ENCODE peak calls at places on chromosomes 6 and 20, in seven cellular contexts. A, Y, V, I, R, Z and L are unnamed samples.

GRCh38 chr6:36224918-36225461 is 28.4 kb downstream of the BRPF3 start:
- DNase-seq in Y (no peak), Z (no peak), A (no peak), R (peak), I (no peak), V (no peak), L (no peak)

GRCh38 chr6:46638650-46639049 is 14.0 kb downstream of the CYP39A1 start:
- DNase-seq in R (peak), V (no peak), Y (no peak), Z (no peak), A (no peak), I (no peak), L (no peak)

GRCh38 chr6:147132889-147133288 is 71.3 kb upstream of the STXBP5 start:
- DNase-seq in V (no peak), Z (no peak), R (peak), I (peak), Y (no peak), A (no peak), L (no peak)

GRCh38 chr20:41245086-41245707 is 72.3 kb downstream of the ZHX3 start:
- DNase-seq in R (no peak), Z (no peak), Y (peak), A (no peak), V (no peak), I (peak), L (no peak)

GRCh38 chr6:90885611-90886056 is 298.8 kb upstream of the MAP3K7 start:
- DNase-seq in Z (no peak), A (no peak), Y (no peak), R (peak), I (peak), V (no peak), L (no peak)

GRCh38 chr20:49630396-49630951 is 62.5 kb upstream of the PTGIS start:
- DNase-seq in Z (no peak), V (no peak), R (no peak), A (no peak), Y (no peak), I (no peak), L (no peak)

GRCh38 chr6:144757299-144757698 is 472.2 kb downstream of the UTRN start:
- DNase-seq in Z (no peak), Y (no peak), R (peak), V (no peak), I (no peak), A (no peak), L (no peak)

GRCh38 chr20:15287331-15287730 is 949.9 kb upstream of the FLRT3 start:
- DNase-seq in Z (no peak), R (no peak), V (no peak), Y (no peak), A (no peak), I (no peak), L (no peak)

GRCh38 chr6:75286955-75287354 is 2.4 kb upstream of the TMEM30A start:
- DNase-seq in Z (no peak), A (no peak), Y (no peak), V (no peak), R (no peak), I (no peak), L (no peak)

GRCh38 chr20:18092890-18093289 is 35.2 kb upstream of the OVOL2 start:
- DNase-seq in V (no peak), Y (no peak), R (no peak), Z (no peak), I (no peak), A (no peak), L (no peak)